ENCODE peak calls at places on chromosomes 4 and X, in five cellular contexts. Q, F, O, N and L are unnamed samples.
A peak's percentile ranks its signal among the peaks of the same experiment; 100 is the strongest.

GRCh38 chrX:56764153-56764974 is 35.3 kb downstream of the NBDY start:
- DNase-seq in F (peak; percentile 64), O (peak; percentile 79), Q (peak; percentile 21), N (no peak), L (peak; percentile 89)

GRCh38 chrX:107686792-107687191 is 58.5 kb downstream of the PRPS1 start:
- DNase-seq in N (no peak), O (peak; percentile 21), F (peak; percentile 57), Q (no peak), L (no peak)

GRCh38 chrX:63809158-63809557 is 24.1 kb upstream of the ARHGEF9 start:
- DNase-seq in O (no peak), F (no peak), N (no peak), Q (no peak), L (no peak)

GRCh38 chrX:12949927-12950656 is 24.8 kb upstream of the TMSB4X start:
- DNase-seq in O (peak; percentile 93), Q (peak; percentile 50), N (peak; percentile 32), F (peak; percentile 85), L (peak; percentile 92)

GRCh38 chrX:69808375-69808774 is 192.5 kb downstream of the EDA start:
- DNase-seq in Q (no peak), N (no peak), O (no peak), F (no peak), L (no peak)

GRCh38 chr4:156825074-156825473 is 146.5 kb downstream of the PDGFC start:
- DNase-seq in O (peak; percentile 22), Q (no peak), F (no peak), N (no peak), L (no peak)

GRCh38 chr4:114642173-114642780 is 43.7 kb downstream of the UGT8 start:
- DNase-seq in N (no peak), Q (no peak), O (no peak), F (no peak), L (no peak)

GRCh38 chrX:150517303-150517896 is 51.0 kb upstream of the MTM1 start:
- DNase-seq in N (no peak), F (no peak), O (no peak), Q (no peak), L (no peak)

GRCh38 chr4:89739589-89739988 is 97.4 kb downstream of the SNCA start:
- DNase-seq in N (no peak), Q (no peak), O (no peak), F (no peak), L (no peak)

GRCh38 chrX:123422875-123423274 is 238.8 kb downstream of the GRIA3 start:
- DNase-seq in O (peak; percentile 27), F (peak; percentile 1), N (no peak), Q (no peak), L (no peak)

GRCh38 chrX:134908235-134908834 is 82.5 kb upstream of the SMIM10 start:
- DNase-seq in Q (no peak), N (no peak), F (peak; percentile 67), O (peak; percentile 11), L (no peak)

GRCh38 chrX:153602621-153603020 is 3.7 kb upstream of the CCNQ start:
- DNase-seq in O (no peak), N (no peak), F (no peak), Q (no peak), L (no peak)

GRCh38 chrX:85903692-85904471 is 143.5 kb downstream of the CHM start:
- DNase-seq in N (no peak), Q (no peak), F (no peak), O (peak; percentile 14), L (no peak)

GRCh38 chr4:646460-646859 is 21.1 kb downstream of the PDE6B start:
- DNase-seq in N (no peak), O (no peak), F (no peak), Q (no peak), L (peak; percentile 32)

GRCh38 chrX:121010218-121010617 is 24.7 kb upstream of the CT47A1 start:
- DNase-seq in N (no peak), Q (no peak), O (no peak), F (no peak), L (no peak)

GRCh38 chr4:6200922-6201362 is 593 bp upstream of the JAKMIP1 start:
- DNase-seq in O (no peak), Q (no peak), N (no peak), F (no peak), L (no peak)

GRCh38 chrX:154712781-154713391 is 38.0 kb downstream of the GAB3 start:
- DNase-seq in O (peak; percentile 64), F (peak; percentile 38), N (no peak), Q (no peak), L (no peak)

GRCh38 chr4:18214656-18215055 is 193.1 kb upstream of the LCORL start:
- DNase-seq in Q (no peak), N (no peak), F (no peak), O (no peak), L (no peak)

GRCh38 chr4:2449511-2450392 is 19.2 kb upstream of the RNF4 start:
- DNase-seq in Q (no peak), O (no peak), N (no peak), F (no peak), L (no peak)

DNA sequence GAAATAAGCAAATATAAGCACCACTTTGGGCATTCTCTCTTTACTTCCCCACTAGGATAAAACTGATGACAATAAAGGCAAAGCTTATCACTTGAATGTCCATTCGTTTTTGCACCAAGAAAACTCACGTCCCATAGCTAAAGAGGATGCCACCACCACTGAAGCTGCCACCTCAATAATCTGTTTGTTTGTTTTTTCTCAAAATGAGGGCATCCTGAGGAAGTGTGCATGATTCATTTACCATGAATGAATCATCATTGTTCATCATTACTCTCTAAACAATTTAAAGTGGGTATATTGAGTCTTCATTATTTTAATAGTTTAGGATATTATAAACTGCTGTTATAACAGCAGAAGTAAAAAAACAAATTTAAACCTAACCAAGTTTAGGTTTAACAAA is 168.2 kb downstream of the DCTD start:
- DNase-seq in Q (no peak), F (peak; percentile 66), O (peak; percentile 25), N (no peak), L (no peak)
- H3K4me3 ChIP-seq in Q (no peak overlapping the region), F (no peak overlapping the region), O (no peak overlapping the region), N (no peak overlapping the region), L (no peak overlapping the region)

GRCh38 chr4:153216546-153216945 is 12.3 kb downstream of the TRIM2 start:
- DNase-seq in F (no peak), N (no peak), Q (no peak), O (no peak), L (no peak)
- H3K27ac ChIP-seq in F (no peak overlapping the region), N (no peak overlapping the region), Q (no peak overlapping the region), O (no peak overlapping the region), L (no peak overlapping the region)

GRCh38 chr4:13544556-13545393 is 467 bp upstream of the NKX3-2 start:
- DNase-seq in F (peak; percentile 60), N (no peak), O (peak; percentile 70), Q (peak; percentile 56), L (no peak)

GRCh38 chr4:13546374-13546854 is 2.1 kb upstream of the NKX3-2 start:
- DNase-seq in O (no peak), N (no peak), F (no peak), Q (no peak), L (no peak)

GRCh38 chr4:13546855-13547562 is 2.7 kb upstream of the NKX3-2 start:
- DNase-seq in F (no peak), N (no peak), Q (no peak), O (no peak), L (peak; percentile 80)

GRCh38 chr4:13543648-13544555 is at the start of gene NKX3-2:
- DNase-seq in O (peak; percentile 45), F (no peak), Q (no peak), N (no peak), L (no peak)

GRCh38 chr4:13545394-13545808 is 1.1 kb upstream of the NKX3-2 start:
- DNase-seq in Q (no peak), N (no peak), F (no peak), O (no peak), L (no peak)
- H3K4me3 ChIP-seq in Q (no peak overlapping the region), N (peak overlapping the region; percentile 76), F (no peak overlapping the region), O (peak overlapping the region; percentile 81), L (no peak overlapping the region)

GRCh38 chr4:17206829-17207773 is 304.8 kb downstream of the QDPR start:
- DNase-seq in O (no peak), F (no peak), N (no peak), Q (no peak), L (no peak)

GRCh38 chr4:17203767-17204166 is 305.3 kb upstream of the LDB2 start:
- DNase-seq in Q (no peak), N (no peak), O (no peak), F (no peak), L (no peak)

DNA sequence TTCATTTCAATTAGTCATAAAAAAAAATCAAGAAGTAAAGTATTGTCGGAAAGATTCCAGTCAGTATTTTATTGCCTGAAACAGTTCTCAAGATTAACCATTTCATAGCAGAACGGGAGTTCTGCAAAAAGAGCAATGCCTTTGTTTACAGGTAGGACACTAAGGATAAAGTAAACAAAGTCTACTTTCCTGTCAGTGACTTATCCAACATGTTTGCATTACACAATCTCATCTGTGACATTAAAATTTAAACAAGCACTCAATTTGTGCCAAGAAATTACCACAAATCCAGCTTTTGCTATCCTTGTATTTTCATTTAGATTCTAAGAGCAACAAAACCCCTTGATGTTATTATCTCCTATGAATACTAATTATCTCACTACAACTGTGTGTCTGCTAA is 306.5 kb upstream of the LDB2 start:
- DNase-seq in F (no peak), O (no peak), N (no peak), Q (no peak), L (no peak)
- H3K27ac ChIP-seq in F (no peak overlapping the region), O (no peak overlapping the region), N (no peak overlapping the region), Q (no peak overlapping the region), L (no peak overlapping the region)

GRCh38 chrX:104288961-104289360 is 34.2 kb upstream of the ESX1 start:
- DNase-seq in F (no peak), N (no peak), O (no peak), Q (no peak), L (no peak)
- H3K4me3 ChIP-seq in F (no peak overlapping the region), N (no peak overlapping the region), O (no peak overlapping the region), Q (no peak overlapping the region), L (no peak overlapping the region)